ENCODE peak calls at places on chromosomes 6 and 20, in five cellular contexts. One of them, this sample, is unnamed.

GRCh38 chr6:170186006-170186908 is 104.6 kb downstream of the DLL1 start:
- DNase-seq in IMR-90: no peak
- DNase-seq in AG04450: no peak
- DNase-seq in astrocyte of the spinal cord: no peak
- DNase-seq in fibroblast of mammary gland: no peak
- DNase-seq in this sample: no peak

GRCh38 chr6:82589509-82590206 is 226.0 kb downstream of the TPBG start:
- DNase-seq in IMR-90: peak
- DNase-seq in astrocyte of the spinal cord: peak
- DNase-seq in fibroblast of mammary gland: peak
- DNase-seq in AG04450: peak
- DNase-seq in this sample: peak

GRCh38 chr6:98833101-98834059 is 994 bp upstream of the POU3F2 start:
- DNase-seq in IMR-90: peak
- DNase-seq in astrocyte of the spinal cord: peak
- DNase-seq in fibroblast of mammary gland: peak
- DNase-seq in AG04450: no peak
- DNase-seq in this sample: peak

GRCh38 chr6:152378154-152378553 is 259.0 kb downstream of the SYNE1 start:
- DNase-seq in AG04450: no peak
- DNase-seq in astrocyte of the spinal cord: peak
- DNase-seq in IMR-90: peak
- DNase-seq in fibroblast of mammary gland: peak
- DNase-seq in this sample: peak

GRCh38 chr20:23241416-23241815 is 109.2 kb upstream of the NXT1 start:
- DNase-seq in IMR-90: no peak
- DNase-seq in astrocyte of the spinal cord: no peak
- DNase-seq in fibroblast of mammary gland: no peak
- DNase-seq in AG04450: no peak
- DNase-seq in this sample: no peak

GRCh38 chr20:45833883-45834796 is 541 bp downstream of the SNX21 start:
- DNase-seq in IMR-90: peak
- DNase-seq in astrocyte of the spinal cord: peak
- DNase-seq in fibroblast of mammary gland: peak
- DNase-seq in AG04450: no peak
- DNase-seq in this sample: peak

GRCh38 chr6:27565839-27566779 is 93.2 kb upstream of the ZNF184 start:
- DNase-seq in fibroblast of mammary gland: no peak
- DNase-seq in AG04450: no peak
- DNase-seq in IMR-90: no peak
- DNase-seq in astrocyte of the spinal cord: no peak
- DNase-seq in this sample: no peak

GRCh38 chr6:166465671-166466087 is 82.9 kb upstream of the MPC1 start:
- DNase-seq in fibroblast of mammary gland: peak
- DNase-seq in AG04450: no peak
- DNase-seq in IMR-90: peak
- DNase-seq in astrocyte of the spinal cord: no peak
- DNase-seq in this sample: no peak

GRCh38 chr6:106560966-106561740 is 68.1 kb downstream of the RTN4IP1 start:
- DNase-seq in IMR-90: peak
- DNase-seq in AG04450: no peak
- DNase-seq in fibroblast of mammary gland: peak
- DNase-seq in astrocyte of the spinal cord: peak
- DNase-seq in this sample: peak

GRCh38 chr20:43389839-43390626 is 67.7 kb upstream of the SRSF6 start:
- DNase-seq in astrocyte of the spinal cord: no peak
- DNase-seq in fibroblast of mammary gland: no peak
- DNase-seq in IMR-90: no peak
- DNase-seq in AG04450: no peak
- DNase-seq in this sample: no peak

GRCh38 chr6:30565772-30566171 is 5.5 kb upstream of the ABCF1 start:
- DNase-seq in fibroblast of mammary gland: no peak
- DNase-seq in astrocyte of the spinal cord: no peak
- DNase-seq in AG04450: no peak
- DNase-seq in IMR-90: peak
- DNase-seq in this sample: peak

GRCh38 chr6:15484115-15484514 is 178.7 kb downstream of the DTNBP1 start:
- DNase-seq in astrocyte of the spinal cord: no peak
- DNase-seq in AG04450: no peak
- DNase-seq in IMR-90: no peak
- DNase-seq in fibroblast of mammary gland: no peak
- DNase-seq in this sample: no peak

GRCh38 chr6:169775321-169775720 is 23.9 kb downstream of the ERMARD start:
- DNase-seq in IMR-90: no peak
- DNase-seq in astrocyte of the spinal cord: no peak
- DNase-seq in fibroblast of mammary gland: no peak
- DNase-seq in AG04450: no peak
- DNase-seq in this sample: no peak

DNA sequence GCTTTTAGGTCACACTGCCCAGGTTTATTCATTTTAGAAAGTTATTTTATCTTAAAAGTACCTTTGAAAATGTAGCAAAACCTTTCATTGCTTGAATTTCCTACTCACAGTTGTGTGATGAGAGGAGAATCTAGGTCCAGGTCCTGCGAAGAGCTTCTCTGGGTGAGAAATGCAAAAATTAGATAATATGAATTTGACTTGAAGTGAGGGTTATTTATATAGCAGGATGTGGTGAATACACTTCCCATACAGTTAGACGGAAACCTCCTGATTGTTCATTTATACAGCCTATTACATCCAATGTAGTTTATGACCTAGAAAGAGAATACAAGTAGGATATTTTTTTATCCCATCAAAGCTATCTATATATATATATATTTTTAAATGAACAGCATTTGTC is 30.5 kb downstream of the CDKAL1 start:
- DNase-seq in AG04450: no peak
- DNase-seq in fibroblast of mammary gland: no peak
- DNase-seq in IMR-90: peak
- DNase-seq in astrocyte of the spinal cord: no peak
- DNase-seq in this sample: peak
- H3K4me3 ChIP-seq in AG04450: no peak
- H3K4me3 ChIP-seq in fibroblast of mammary gland: no peak
- H3K4me3 ChIP-seq in IMR-90: no peak
- H3K4me3 ChIP-seq in astrocyte of the spinal cord: no peak
- H3K4me3 ChIP-seq in this sample: no peak

DNA sequence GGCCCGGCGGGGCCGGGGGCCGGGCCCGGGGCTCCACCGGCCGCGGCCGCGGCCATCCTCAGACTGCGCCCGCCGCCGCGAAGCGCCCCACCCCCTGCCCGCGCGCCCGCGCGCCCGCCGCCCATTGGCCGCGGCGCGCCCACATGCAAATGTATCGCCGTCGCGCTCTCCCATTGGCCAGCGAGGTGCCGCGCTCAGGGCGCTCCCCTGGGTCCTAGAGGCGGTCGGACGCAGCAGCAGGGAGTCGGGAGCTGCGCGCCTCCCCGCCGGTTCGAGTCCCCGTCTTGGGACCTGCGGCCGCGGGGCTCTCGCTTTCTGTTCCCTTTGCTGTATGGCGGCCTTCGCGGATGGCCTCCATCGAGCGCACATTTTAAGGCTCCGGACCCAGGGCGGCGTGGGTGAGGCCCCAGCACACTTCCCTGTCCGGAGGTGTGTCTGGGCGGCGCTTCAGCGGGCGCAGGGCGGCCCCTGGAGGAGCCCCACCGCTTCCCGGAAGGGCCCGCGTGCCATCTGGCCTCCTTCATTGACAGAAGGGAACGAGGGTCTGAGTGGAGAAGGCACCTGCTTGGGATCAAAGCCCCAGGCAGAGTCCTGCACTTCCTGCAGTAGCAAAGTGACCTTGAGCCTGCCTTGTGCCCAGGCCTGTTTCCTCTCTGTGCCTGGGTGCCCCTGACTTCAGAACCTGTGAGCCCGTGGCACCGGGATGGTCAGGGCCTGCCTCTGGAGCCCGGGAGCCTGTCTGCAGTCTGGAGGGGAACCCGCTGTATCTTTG is at the start of gene CABLES2:
- DNase-seq in AG04450: peak
- DNase-seq in IMR-90: peak
- DNase-seq in fibroblast of mammary gland: peak
- DNase-seq in astrocyte of the spinal cord: peak
- DNase-seq in this sample: peak
- TF ChIP-seq CTCF in AG04450: no peak
- TF ChIP-seq CTCF in IMR-90: no peak
- TF ChIP-seq CTCF in fibroblast of mammary gland: no peak
- TF ChIP-seq CTCF in astrocyte of the spinal cord: no peak
- TF ChIP-seq CTCF in this sample: no peak

DNA sequence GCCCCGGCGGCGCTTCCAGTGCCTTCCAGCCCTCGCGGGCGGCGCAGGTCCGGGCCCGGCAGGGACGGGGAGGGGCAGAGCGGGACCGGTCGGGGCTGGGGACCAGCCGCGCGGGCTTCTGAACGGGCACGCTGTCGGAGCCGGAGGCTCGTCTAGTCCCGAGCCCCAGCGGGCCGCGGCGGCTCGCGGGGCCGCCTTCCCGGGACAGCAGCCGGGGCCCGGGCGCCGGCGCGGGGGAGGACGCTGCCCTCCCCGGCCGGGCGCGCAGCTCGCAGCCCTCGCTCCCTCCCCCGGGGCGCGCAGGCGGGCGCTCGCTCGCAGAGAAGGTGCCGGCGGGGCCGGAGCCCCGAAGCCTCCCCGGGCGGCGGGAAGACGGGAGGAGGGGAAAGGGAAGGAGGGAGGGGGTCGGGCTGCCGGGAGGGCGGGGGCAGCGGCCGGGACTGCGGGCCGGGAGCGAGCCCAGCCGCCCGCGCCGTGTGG is 696 bp upstream of the SIRPA start:
- DNase-seq in astrocyte of the spinal cord: peak
- DNase-seq in IMR-90: peak
- DNase-seq in AG04450: no peak
- DNase-seq in fibroblast of mammary gland: no peak
- DNase-seq in this sample: peak
- H3K4me3 ChIP-seq in astrocyte of the spinal cord: peak
- H3K4me3 ChIP-seq in IMR-90: peak
- H3K4me3 ChIP-seq in AG04450: peak
- H3K4me3 ChIP-seq in fibroblast of mammary gland: peak
- H3K4me3 ChIP-seq in this sample: peak

DNA sequence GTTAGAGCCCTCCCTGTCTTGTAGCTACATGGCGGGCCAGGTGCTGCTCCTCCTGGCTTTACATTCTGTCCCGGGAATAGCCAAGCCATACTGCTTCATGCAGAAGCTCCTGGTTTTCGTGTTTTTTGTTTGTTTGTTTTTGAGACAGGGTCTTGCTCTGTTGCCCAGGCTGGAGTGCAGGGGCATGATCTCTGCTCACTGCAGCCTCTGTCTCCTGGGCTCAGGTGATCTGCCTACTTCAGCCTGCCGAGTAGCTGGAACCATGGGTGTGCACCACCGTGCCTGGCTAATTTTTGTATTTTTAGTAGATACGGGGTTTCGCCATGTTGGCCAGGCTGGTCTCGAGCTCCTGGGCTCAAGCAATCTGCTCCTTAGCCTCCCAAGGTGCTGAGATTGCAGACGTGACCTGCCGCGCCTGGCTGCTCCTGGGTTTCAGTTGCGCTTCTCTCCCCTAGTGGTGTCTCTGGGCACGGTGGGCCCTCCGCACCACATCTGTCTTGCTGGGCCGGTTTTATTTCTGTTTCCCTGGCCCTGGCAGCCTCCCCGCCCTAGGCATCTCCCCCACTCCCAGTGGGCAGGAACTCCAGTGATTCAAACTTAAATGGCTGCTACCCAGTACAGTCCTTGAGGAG is 12.9 kb downstream of the CDYL start:
- DNase-seq in IMR-90: no peak
- DNase-seq in AG04450: no peak
- DNase-seq in astrocyte of the spinal cord: no peak
- DNase-seq in fibroblast of mammary gland: no peak
- DNase-seq in this sample: no peak
- TF ChIP-seq CTCF in IMR-90: no peak
- TF ChIP-seq CTCF in AG04450: no peak
- TF ChIP-seq CTCF in astrocyte of the spinal cord: no peak
- TF ChIP-seq CTCF in fibroblast of mammary gland: no peak
- TF ChIP-seq CTCF in this sample: no peak

GRCh38 chr6:33116881-33117711 is 41.3 kb downstream of the HLA-DPB1 start:
- DNase-seq in astrocyte of the spinal cord: no peak
- DNase-seq in fibroblast of mammary gland: no peak
- DNase-seq in IMR-90: no peak
- DNase-seq in AG04450: no peak
- DNase-seq in this sample: no peak
- H3K4me3 ChIP-seq in astrocyte of the spinal cord: no peak
- H3K4me3 ChIP-seq in fibroblast of mammary gland: no peak
- H3K4me3 ChIP-seq in IMR-90: no peak
- H3K4me3 ChIP-seq in AG04450: no peak
- H3K4me3 ChIP-seq in this sample: no peak